ENCODE peak calls at places on chromosomes 12 and 14, in six cellular contexts. I is CD8-positive, alpha-beta T cell; S is left ventricle myocardium inferior; R is colonic mucosa; K is BE2C; C is AG04450. L is an unnamed sample.

GRCh38 chr12:78951746-78952532 is 87.4 kb downstream of the SYT1 start:
- DNase-seq in I (no peak), S (no peak), R (no peak), K (peak; percentile 86), C (no peak), L (no peak)

GRCh38 chr14:100083706-100084105 is 18.5 kb downstream of the EVL start:
- DNase-seq in I (no peak), S (no peak), R (no peak), K (no peak), C (no peak), L (no peak)

GRCh38 chr14:75982724-75983358 is 1.0 kb upstream of the TGFB3 start:
- DNase-seq in I (no peak), S (peak; percentile 82), R (peak; percentile 57), K (peak; percentile 66), C (peak; percentile 38), L (peak; percentile 88)

GRCh38 chr14:93759781-93760307 is 28.4 kb downstream of the PRIMA1 start:
- DNase-seq in I (no peak), S (peak; percentile 68), R (peak; percentile 23), K (peak; percentile 58), C (no peak), L (no peak)

GRCh38 chr12:20778969-20779368 is 31.5 kb upstream of the SLCO1B3 start:
- DNase-seq in I (no peak), S (no peak), R (no peak), K (no peak), C (no peak), L (no peak)

GRCh38 chr14:69005432-69006148 is 26.5 kb upstream of the ACTN1 start:
- DNase-seq in I (no peak), S (peak; percentile 22), R (peak; percentile 37), K (peak; percentile 51), C (peak; percentile 72), L (no peak)

GRCh38 chr14:65352964-65353530 is 59.5 kb upstream of the FUT8 start:
- DNase-seq in I (no peak), S (no peak), R (peak; percentile 50), K (no peak), C (no peak), L (no peak)

GRCh38 chr14:92565718-92566115 is 52.1 kb downstream of the RIN3 start:
- DNase-seq in I (no peak), S (no peak), R (no peak), K (no peak), C (no peak), L (no peak)

GRCh38 chr12:46711756-46712155 is 114.0 kb downstream of the SLC38A4 start:
- DNase-seq in I (no peak), S (no peak), R (no peak), K (no peak), C (no peak), L (no peak)

GRCh38 chr12:90262261-90262660 is 553.6 kb upstream of the ATP2B1 start:
- DNase-seq in I (no peak), S (no peak), R (no peak), K (no peak), C (no peak), L (no peak)

GRCh38 chr14:74346341-74346740 is 1.9 kb upstream of the VRTN start:
- DNase-seq in I (no peak), S (no peak), R (no peak), K (no peak), C (no peak), L (no peak)

GRCh38 chr12:28872654-28873268 is 276.3 kb upstream of the FAR2 start:
- DNase-seq in I (no peak), S (no peak), R (peak; percentile 42), K (peak; percentile 77), C (peak; percentile 33), L (no peak)

GRCh38 chr14:70842851-70843462 is 33.6 kb upstream of the MAP3K9 start:
- DNase-seq in I (no peak), S (no peak), R (no peak), K (no peak), C (no peak), L (no peak)

GRCh38 chr12:38905480-38906351 is at the start of gene CPNE8:
- DNase-seq in I (peak; percentile 28), S (peak; percentile 86), R (peak; percentile 86), K (peak; percentile 94), C (no peak), L (peak; percentile 91)

GRCh38 chr12:119259483-119259882 is 75.0 kb upstream of the CCDC60 start:
- DNase-seq in I (no peak), S (no peak), R (no peak), K (no peak), C (no peak), L (no peak)

GRCh38 chr12:69425417-69425816 is 44.8 kb upstream of the FRS2 start:
- DNase-seq in I (no peak), S (no peak), R (no peak), K (no peak), C (no peak), L (no peak)

GRCh38 chr14:100524933-100525243 is 62.3 kb downstream of the BEGAIN start:
- DNase-seq in I (no peak), S (no peak), R (peak; percentile 30), K (peak; percentile 12), C (no peak), L (peak; percentile 72)

GRCh38 chr14:74616996-74617700 is 5.1 kb upstream of the LTBP2 start:
- DNase-seq in I (no peak), S (no peak), R (no peak), K (no peak), C (no peak), L (no peak)

GRCh38 chr14:57412341-57412740 is 22.0 kb downstream of the NAA30 start:
- DNase-seq in I (no peak), S (no peak), R (no peak), K (no peak), C (no peak), L (no peak)

GRCh38 chr14:61562321-61563161 is 132.8 kb upstream of the HIF1A start:
- DNase-seq in I (no peak), S (no peak), R (no peak), K (no peak), C (peak; percentile 98), L (no peak)

GRCh38 chr12:102093319-102093718 is 26.6 kb downstream of the NUP37 start:
- DNase-seq in I (no peak), S (no peak), R (no peak), K (no peak), C (no peak), L (no peak)

DNA sequence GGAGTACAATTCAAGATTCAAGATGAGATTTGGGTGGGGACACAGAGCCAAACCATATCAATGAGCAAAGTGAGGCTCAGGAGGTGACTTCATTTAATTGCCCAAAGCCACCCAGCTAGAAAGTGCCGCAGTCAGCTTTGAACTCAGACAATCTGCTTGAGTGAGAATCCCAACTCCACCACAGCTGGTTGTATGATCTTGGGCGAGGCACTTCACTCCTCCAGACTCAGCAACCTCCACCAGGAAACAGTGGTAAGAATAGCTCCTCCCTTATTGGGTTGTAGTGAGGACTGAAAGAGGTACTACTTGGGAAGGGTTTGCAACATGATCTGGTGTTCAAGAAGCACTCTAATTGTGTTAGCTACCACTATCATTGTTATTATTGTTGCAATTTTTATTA is 129.2 kb upstream of the RFLNA start:
- DNase-seq in I (no peak), S (no peak), R (no peak), K (no peak), C (no peak), L (no peak)
- H3K9me3 ChIP-seq in I (no peaks in the 10 kb centered on the region), S (no peaks in the 10 kb centered on the region), R (no peaks in the 10 kb centered on the region), K (no peaks in the 10 kb centered on the region), C (no peaks in the 10 kb centered on the region), L (no peaks in the 10 kb centered on the region)

GRCh38 chr12:6829532-6830220 is 1.5 kb downstream of the P3H3 start:
- DNase-seq in I (no peak), S (no peak), R (no peak), K (peak; percentile 64), C (no peak), L (no peak)
- TF ChIP-seq CTCF in I (no peak), S (peak; percentile 18), R (no peak), K (peak; percentile 22), C (peak; percentile 34), L (no peak)

GRCh38 chr12:34395056-34396005 is 373.0 kb downstream of the ALG10 start:
- DNase-seq in I (peak; percentile 2), S (peak; percentile 1), R (peak; percentile 10), K (peak; percentile 1), C (no peak), L (peak; percentile 26)

GRCh38 chr12:34396006-34396860 is 373.9 kb downstream of the ALG10 start:
- DNase-seq in I (peak; percentile 15), S (peak; percentile 5), R (peak; percentile 10), K (peak; percentile 2), C (no peak), L (peak; percentile 28)

GRCh38 chr12:34398366-34398705 is 376.0 kb downstream of the ALG10 start:
- DNase-seq in I (no peak), S (no peak), R (peak; percentile 12), K (peak; percentile 4), C (no peak), L (no peak)

GRCh38 chr12:34397591-34398365 is 375.5 kb downstream of the ALG10 start:
- DNase-seq in I (peak; percentile 6), S (peak; percentile 8), R (peak; percentile 11), K (peak; percentile 2), C (no peak), L (peak; percentile 42)

GRCh38 chr12:34396861-34397590 is 374.7 kb downstream of the ALG10 start:
- DNase-seq in I (peak; percentile 10), S (peak; percentile 5), R (no peak), K (peak; percentile 3), C (no peak), L (peak; percentile 69)
- H3K9me3 ChIP-seq in I (no peaks in the 10 kb centered on the region), S (peaks cover 76% of the 10 kb centered on the region), R (no peaks in the 10 kb centered on the region), K (no peaks in the 10 kb centered on the region), C (peaks cover 100% of the 10 kb centered on the region), L (peaks cover 34% of the 10 kb centered on the region)

DNA sequence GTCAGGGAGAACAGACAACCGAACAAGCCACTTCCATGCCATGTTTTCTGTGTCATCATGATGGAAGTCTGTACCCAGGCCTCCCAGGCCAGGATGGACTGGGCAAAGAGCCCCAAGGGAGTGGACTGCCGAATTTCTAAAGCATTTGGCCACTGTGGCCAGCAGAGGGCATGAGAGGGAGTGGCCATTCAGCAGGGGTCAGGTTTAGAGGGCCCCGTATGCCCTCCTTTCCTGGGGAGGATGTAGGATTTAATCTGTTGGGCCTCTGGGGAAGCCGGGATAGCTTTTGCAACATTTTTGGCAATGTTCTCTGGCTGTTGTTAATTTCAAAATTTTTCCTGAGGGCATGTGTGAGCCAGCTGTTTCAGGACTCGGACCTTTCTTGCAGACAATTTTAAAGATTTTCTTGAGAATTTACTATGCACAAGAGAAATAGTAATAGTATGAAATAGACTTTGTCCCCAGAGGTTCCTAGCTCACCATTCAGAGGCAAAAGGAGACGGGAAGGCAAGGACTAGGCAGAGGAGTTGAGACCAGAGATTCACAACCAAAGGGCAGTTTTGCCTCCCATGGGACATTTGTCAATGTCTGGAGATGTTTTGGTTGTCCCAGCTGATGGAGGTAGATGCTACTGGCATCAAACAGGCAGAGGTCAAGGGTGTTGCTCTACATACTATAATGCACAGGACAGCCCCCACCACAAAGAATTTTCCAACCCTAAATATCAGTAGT is 18.0 kb downstream of the ACACB start:
- DNase-seq in I (no peak), S (peak; percentile 58), R (no peak), K (peak; percentile 45), C (no peak), L (peak; percentile 75)
- TF ChIP-seq CTCF in I (no peak), S (peak; percentile 63), R (peak; percentile 32), K (peak; percentile 74), C (peak; percentile 69), L (no peak)